ENCODE peak calls at places on chromosomes 3 and 15, in six cellular contexts. R is GM23338, S is NCI-H2107, D is anterior cingulate cortex, F is ureter, T is HTR-8/SVneo. C is an unnamed sample.

GRCh38 chr15:90545095-90545494 is 15.4 kb downstream of the CRTC3 start:
- DNase-seq in R (no peak), S (no peak), D (no peak), F (no peak), T (no peak), C (no peak)

GRCh38 chr3:25455316-25456232 is 27.5 kb downstream of the RARB start:
- DNase-seq in R (peak; percentile 9), S (no peak), D (no peak), F (no peak), T (peak; percentile 15), C (no peak)

GRCh38 chr3:66376568-66376967 is 124.3 kb downstream of the LRIG1 start:
- DNase-seq in R (no peak), S (no peak), D (no peak), F (no peak), T (no peak), C (no peak)

GRCh38 chr15:100350434-100351226 is 8.9 kb upstream of the ADAMTS17 start:
- DNase-seq in R (no peak), S (no peak), D (no peak), F (peak; percentile 71), T (no peak), C (peak; percentile 62)

GRCh38 chr15:41825572-41826535 is 2.0 kb upstream of the JMJD7 start:
- DNase-seq in R (peak; percentile 22), S (no peak), D (no peak), F (no peak), T (no peak), C (no peak)

GRCh38 chr15:36584511-36584910 is 5.1 kb downstream of the CDIN1 start:
- DNase-seq in R (no peak), S (no peak), D (no peak), F (no peak), T (no peak), C (no peak)

GRCh38 chr15:58761010-58761388 is 10.1 kb upstream of the MINDY2 start:
- DNase-seq in R (no peak), S (no peak), D (no peak), F (no peak), T (no peak), C (no peak)

GRCh38 chr3:149542375-149543312 is 68.1 kb downstream of the TM4SF4 start:
- DNase-seq in R (no peak), S (no peak), D (no peak), F (no peak), T (no peak), C (no peak)

GRCh38 chr15:80891006-80891405 is 98.6 kb downstream of the MESD start:
- DNase-seq in R (no peak), S (no peak), D (no peak), F (no peak), T (no peak), C (no peak)

GRCh38 chr3:52493232-52494017 is 1.7 kb upstream of the STAB1 start:
- DNase-seq in R (no peak), S (no peak), D (no peak), F (no peak), T (no peak), C (no peak)